ENCODE peak calls at places on chromosomes 7 and 10, in eight cellular contexts. W is epithelial cell of esophagus; E is small intestine; T is activated CD8-positive, alpha-beta memory T cell treated with anti-CD3 and anti-CD28 coated beads for 24 hours; A is upper lobe of left lung; J is T-helper 9 cell; M is NCI-H774; Q is NCI-H1694. K is an unnamed sample.

GRCh38 chr10:12848439-12849173 is 152.9 kb downstream of the CCDC3 start:
- DNase-seq in J (no peak), E (no peak), M (no peak), Q (no peak), T (no peak), A (no peak), W (no peak), K (no peak)

GRCh38 chr7:115844857-115845256 is 185.7 kb downstream of the TFEC start:
- DNase-seq in E (no peak), T (no peak), W (no peak), Q (no peak), A (no peak), M (no peak), J (no peak), K (no peak)

GRCh38 chr10:30747633-30748032 is 118.1 kb upstream of the LYZL2 start:
- DNase-seq in Q (no peak), M (no peak), E (no peak), A (no peak), J (no peak), W (peak; percentile 20), T (no peak), K (no peak)

GRCh38 chr7:3259711-3260424 is 41.2 kb upstream of the SDK1 start:
- DNase-seq in W (no peak), J (no peak), Q (no peak), M (no peak), T (no peak), A (no peak), E (no peak), K (no peak)

GRCh38 chr10:5692476-5693358 is 8.1 kb downstream of the TASOR2 start:
- DNase-seq in A (peak; percentile 92), W (peak; percentile 59), M (no peak), T (peak; percentile 80), E (peak; percentile 45), Q (no peak), J (peak; percentile 51), K (no peak)

GRCh38 chr7:108329514-108329913 is 126.7 kb downstream of the NRCAM start:
- DNase-seq in M (no peak), W (no peak), E (no peak), A (no peak), Q (no peak), J (no peak), T (no peak), K (no peak)

GRCh38 chr10:89242840-89243586 is 8.6 kb downstream of the LIPA start:
- DNase-seq in J (no peak), A (no peak), Q (no peak), E (no peak), W (no peak), M (no peak), T (no peak), K (peak; percentile 62)

GRCh38 chr10:86955501-86956194 is 1.8 kb downstream of the MMRN2 start:
- DNase-seq in M (no peak), E (no peak), A (no peak), Q (no peak), J (no peak), W (no peak), T (no peak), K (no peak)

GRCh38 chr10:60208676-60209269 is 180.9 kb downstream of the ANK3 start:
- DNase-seq in A (no peak), J (no peak), T (no peak), W (peak; percentile 56), E (peak; percentile 60), M (peak; percentile 35), Q (peak; percentile 51), K (no peak)

GRCh38 chr7:18257711-18258110 is 230.1 kb upstream of the PRPS1L1 start:
- DNase-seq in A (no peak), E (no peak), M (no peak), Q (no peak), J (no peak), W (peak; percentile 10), T (no peak), K (no peak)

GRCh38 chr7:97218767-97219166 is 101.3 kb downstream of the SDHAF3 start:
- DNase-seq in T (no peak), M (no peak), W (no peak), E (no peak), A (no peak), J (no peak), Q (no peak), K (no peak)

GRCh38 chr7:108455833-108456677 is at the start of gene NRCAM:
- DNase-seq in J (no peak), W (peak; percentile 49), E (no peak), M (peak; percentile 90), Q (peak; percentile 64), A (peak; percentile 87), T (peak; percentile 80), K (no peak)

GRCh38 chr10:124231188-124232135 is 138.1 kb upstream of the CHST15 start:
- DNase-seq in Q (no peak), M (no peak), A (no peak), E (no peak), T (peak; percentile 57), W (no peak), J (peak; percentile 36), K (no peak)

GRCh38 chr7:2759736-2760097 is 71.7 kb downstream of the AMZ1 start:
- DNase-seq in E (no peak), A (no peak), T (no peak), M (peak; percentile 58), J (no peak), Q (peak; percentile 11), W (no peak), K (no peak)

GRCh38 chr10:79310217-79310865 is 36.9 kb upstream of the PPIF start:
- DNase-seq in T (no peak), Q (no peak), A (no peak), M (no peak), E (no peak), J (no peak), W (no peak), K (no peak)

GRCh38 chr10:13732485-13732884 is 145.7 kb downstream of the PRPF18 start:
- DNase-seq in Q (peak; percentile 22), M (no peak), A (peak; percentile 49), T (no peak), W (no peak), E (no peak), J (no peak), K (no peak)

GRCh38 chr7:151204383-151205032 is 5.8 kb downstream of the H2BK1 start:
- DNase-seq in T (no peak), Q (no peak), J (no peak), E (no peak), W (peak; percentile 14), M (no peak), A (peak; percentile 84), K (no peak)